ENCODE peak calls at places on chromosomes 1 and 21, in five cellular contexts. O, A, T, V and R are unnamed samples.
A peak's percentile ranks its signal among the peaks of the same experiment; 100 is the strongest.

GRCh38 chr1:33381979-33382378 is 48.9 kb downstream of the PHC2 start:
- DNase-seq in O (no peak), A (no peak), T (no peak), V (no peak), R (no peak)

GRCh38 chr1:106224426-106224825 is 832.0 kb upstream of the PRMT6 start:
- DNase-seq in O (no peak), A (no peak), T (no peak), V (no peak), R (no peak)

GRCh38 chr1:154337253-154337894 is 12.0 kb downstream of the ATP8B2 start:
- DNase-seq in O (no peak), A (no peak), T (no peak), V (no peak), R (no peak)

GRCh38 chr1:244341455-244342450 is 110.0 kb downstream of the ADSS2 start:
- DNase-seq in O (no peak), A (no peak), T (peak; percentile 85), V (peak; percentile 79), R (no peak)

GRCh38 chr1:232084584-232085223 is 458.1 kb downstream of the DISC1 start:
- DNase-seq in O (no peak), A (no peak), T (peak; percentile 73), V (peak; percentile 13), R (no peak)

GRCh38 chr1:2493691-2494322 is 17.7 kb downstream of the PLCH2 start:
- DNase-seq in O (no peak), A (no peak), T (no peak), V (no peak), R (no peak)

GRCh38 chr1:14516974-14517812 is 81.3 kb upstream of the KAZN start:
- DNase-seq in O (no peak), A (no peak), T (no peak), V (peak; percentile 76), R (no peak)

GRCh38 chr1:94698759-94699502 is 121.2 kb upstream of the SLC44A3 start:
- DNase-seq in O (no peak), A (no peak), T (no peak), V (peak; percentile 67), R (no peak)

GRCh38 chr21:26085100-26085499 is 85.5 kb downstream of the APP start:
- DNase-seq in O (no peak), A (no peak), T (no peak), V (no peak), R (no peak)